ENCODE peak calls at places on chromosome X, in nine cellular contexts. One of them, this sample, is unnamed.

GRCh38 chrX:154064637-154065435 is 32.7 kb downstream of the MECP2 start:
- DNase-seq in mammary epithelial cell: no peak
- DNase-seq in stimulated activated CD8-positive, alpha-beta memory T cell treated with anti-CD3 and anti-CD28 coated beads, Interleukin-4, amount 100 ng/mL, for 1 hour: no peak
- DNase-seq in left kidney: peak
- DNase-seq in NB4: no peak
- DNase-seq in uterus: no peak
- DNase-seq in pancreas: no peak
- DNase-seq in amniotic stem cell: no peak
- DNase-seq in CD8-positive, alpha-beta memory T cell: no peak
- DNase-seq in this sample: no peak

GRCh38 chrX:123943074-123943473 is 18.4 kb upstream of the STAG2 start:
- DNase-seq in uterus: no peak
- DNase-seq in mammary epithelial cell: no peak
- DNase-seq in pancreas: no peak
- DNase-seq in NB4: no peak
- DNase-seq in left kidney: no peak
- DNase-seq in CD8-positive, alpha-beta memory T cell: no peak
- DNase-seq in amniotic stem cell: no peak
- DNase-seq in stimulated activated CD8-positive, alpha-beta memory T cell treated with anti-CD3 and anti-CD28 coated beads, Interleukin-4, amount 100 ng/mL, for 1 hour: no peak
- DNase-seq in this sample: no peak

GRCh38 chrX:153981771-153982533 is 9.4 kb downstream of the TMEM187 start:
- DNase-seq in amniotic stem cell: no peak
- DNase-seq in left kidney: peak
- DNase-seq in mammary epithelial cell: no peak
- DNase-seq in NB4: peak
- DNase-seq in uterus: peak
- DNase-seq in stimulated activated CD8-positive, alpha-beta memory T cell treated with anti-CD3 and anti-CD28 coated beads, Interleukin-4, amount 100 ng/mL, for 1 hour: no peak
- DNase-seq in CD8-positive, alpha-beta memory T cell: peak
- DNase-seq in pancreas: peak
- DNase-seq in this sample: peak

GRCh38 chrX:10071451-10072163 is 85.2 kb upstream of the CLCN4 start:
- DNase-seq in uterus: no peak
- DNase-seq in amniotic stem cell: no peak
- DNase-seq in CD8-positive, alpha-beta memory T cell: no peak
- DNase-seq in mammary epithelial cell: no peak
- DNase-seq in left kidney: no peak
- DNase-seq in stimulated activated CD8-positive, alpha-beta memory T cell treated with anti-CD3 and anti-CD28 coated beads, Interleukin-4, amount 100 ng/mL, for 1 hour: no peak
- DNase-seq in NB4: no peak
- DNase-seq in pancreas: no peak
- DNase-seq in this sample: no peak

GRCh38 chrX:329291-329910 is 10.8 kb upstream of the GTPBP6 start:
- DNase-seq in CD8-positive, alpha-beta memory T cell: no peak
- DNase-seq in stimulated activated CD8-positive, alpha-beta memory T cell treated with anti-CD3 and anti-CD28 coated beads, Interleukin-4, amount 100 ng/mL, for 1 hour: no peak
- DNase-seq in mammary epithelial cell: no peak
- DNase-seq in amniotic stem cell: no peak
- DNase-seq in uterus: no peak
- DNase-seq in pancreas: peak
- DNase-seq in NB4: no peak
- DNase-seq in left kidney: no peak
- DNase-seq in this sample: no peak

GRCh38 chrX:53403535-53403934 is 18.9 kb downstream of the SMC1A start:
- DNase-seq in CD8-positive, alpha-beta memory T cell: no peak
- DNase-seq in uterus: no peak
- DNase-seq in NB4: no peak
- DNase-seq in left kidney: no peak
- DNase-seq in pancreas: no peak
- DNase-seq in stimulated activated CD8-positive, alpha-beta memory T cell treated with anti-CD3 and anti-CD28 coated beads, Interleukin-4, amount 100 ng/mL, for 1 hour: no peak
- DNase-seq in mammary epithelial cell: no peak
- DNase-seq in amniotic stem cell: no peak
- DNase-seq in this sample: no peak

GRCh38 chrX:13464599-13465275 is 104.7 kb upstream of the EGFL6 start:
- DNase-seq in left kidney: no peak
- DNase-seq in mammary epithelial cell: no peak
- DNase-seq in pancreas: no peak
- DNase-seq in CD8-positive, alpha-beta memory T cell: no peak
- DNase-seq in stimulated activated CD8-positive, alpha-beta memory T cell treated with anti-CD3 and anti-CD28 coated beads, Interleukin-4, amount 100 ng/mL, for 1 hour: no peak
- DNase-seq in uterus: no peak
- DNase-seq in NB4: no peak
- DNase-seq in amniotic stem cell: no peak
- DNase-seq in this sample: no peak

GRCh38 chrX:77436271-77436670 is 10.9 kb upstream of the FGF16 start:
- DNase-seq in left kidney: no peak
- DNase-seq in amniotic stem cell: no peak
- DNase-seq in CD8-positive, alpha-beta memory T cell: no peak
- DNase-seq in uterus: no peak
- DNase-seq in mammary epithelial cell: no peak
- DNase-seq in NB4: no peak
- DNase-seq in stimulated activated CD8-positive, alpha-beta memory T cell treated with anti-CD3 and anti-CD28 coated beads, Interleukin-4, amount 100 ng/mL, for 1 hour: no peak
- DNase-seq in pancreas: no peak
- DNase-seq in this sample: no peak

GRCh38 chrX:39725928-39726619 is 371.7 kb downstream of the BCOR start:
- DNase-seq in amniotic stem cell: no peak
- DNase-seq in pancreas: no peak
- DNase-seq in stimulated activated CD8-positive, alpha-beta memory T cell treated with anti-CD3 and anti-CD28 coated beads, Interleukin-4, amount 100 ng/mL, for 1 hour: no peak
- DNase-seq in mammary epithelial cell: peak
- DNase-seq in left kidney: peak
- DNase-seq in uterus: peak
- DNase-seq in CD8-positive, alpha-beta memory T cell: no peak
- DNase-seq in NB4: peak
- DNase-seq in this sample: no peak

GRCh38 chrX:39298821-39299220 is 497.6 kb downstream of the MID1IP1 start:
- DNase-seq in stimulated activated CD8-positive, alpha-beta memory T cell treated with anti-CD3 and anti-CD28 coated beads, Interleukin-4, amount 100 ng/mL, for 1 hour: no peak
- DNase-seq in amniotic stem cell: no peak
- DNase-seq in pancreas: no peak
- DNase-seq in uterus: no peak
- DNase-seq in left kidney: no peak
- DNase-seq in CD8-positive, alpha-beta memory T cell: no peak
- DNase-seq in mammary epithelial cell: no peak
- DNase-seq in NB4: no peak
- DNase-seq in this sample: no peak

GRCh38 chrX:134460005-134460860 is at the start of gene HPRT1:
- DNase-seq in mammary epithelial cell: peak
- DNase-seq in pancreas: peak
- DNase-seq in uterus: peak
- DNase-seq in NB4: peak
- DNase-seq in amniotic stem cell: peak
- DNase-seq in left kidney: peak
- DNase-seq in stimulated activated CD8-positive, alpha-beta memory T cell treated with anti-CD3 and anti-CD28 coated beads, Interleukin-4, amount 100 ng/mL, for 1 hour: peak
- DNase-seq in CD8-positive, alpha-beta memory T cell: peak
- DNase-seq in this sample: peak

GRCh38 chrX:47133493-47133892 is 11.0 kb downstream of the NDUFB11 start:
- DNase-seq in pancreas: no peak
- DNase-seq in stimulated activated CD8-positive, alpha-beta memory T cell treated with anti-CD3 and anti-CD28 coated beads, Interleukin-4, amount 100 ng/mL, for 1 hour: no peak
- DNase-seq in CD8-positive, alpha-beta memory T cell: no peak
- DNase-seq in mammary epithelial cell: no peak
- DNase-seq in uterus: no peak
- DNase-seq in NB4: no peak
- DNase-seq in amniotic stem cell: no peak
- DNase-seq in left kidney: no peak
- DNase-seq in this sample: no peak

GRCh38 chrX:100449696-100450606 is 39.9 kb upstream of the PCDH19 start:
- DNase-seq in amniotic stem cell: no peak
- DNase-seq in left kidney: peak
- DNase-seq in mammary epithelial cell: no peak
- DNase-seq in uterus: no peak
- DNase-seq in NB4: peak
- DNase-seq in pancreas: no peak
- DNase-seq in CD8-positive, alpha-beta memory T cell: no peak
- DNase-seq in stimulated activated CD8-positive, alpha-beta memory T cell treated with anti-CD3 and anti-CD28 coated beads, Interleukin-4, amount 100 ng/mL, for 1 hour: no peak
- DNase-seq in this sample: no peak

GRCh38 chrX:83916525-83916924 is 55.6 kb downstream of the CYLC1 start:
- DNase-seq in CD8-positive, alpha-beta memory T cell: no peak
- DNase-seq in uterus: no peak
- DNase-seq in left kidney: peak
- DNase-seq in NB4: peak
- DNase-seq in stimulated activated CD8-positive, alpha-beta memory T cell treated with anti-CD3 and anti-CD28 coated beads, Interleukin-4, amount 100 ng/mL, for 1 hour: no peak
- DNase-seq in pancreas: no peak
- DNase-seq in mammary epithelial cell: peak
- DNase-seq in amniotic stem cell: no peak
- DNase-seq in this sample: no peak

GRCh38 chrX:134019567-134020206 is 34.3 kb upstream of the GPC3 start:
- DNase-seq in stimulated activated CD8-positive, alpha-beta memory T cell treated with anti-CD3 and anti-CD28 coated beads, Interleukin-4, amount 100 ng/mL, for 1 hour: no peak
- DNase-seq in pancreas: no peak
- DNase-seq in left kidney: peak
- DNase-seq in NB4: no peak
- DNase-seq in uterus: no peak
- DNase-seq in CD8-positive, alpha-beta memory T cell: no peak
- DNase-seq in amniotic stem cell: no peak
- DNase-seq in mammary epithelial cell: no peak
- DNase-seq in this sample: no peak

GRCh38 chrX:7021991-7022390 is 125.5 kb upstream of the STS start:
- DNase-seq in left kidney: no peak
- DNase-seq in mammary epithelial cell: no peak
- DNase-seq in uterus: no peak
- DNase-seq in stimulated activated CD8-positive, alpha-beta memory T cell treated with anti-CD3 and anti-CD28 coated beads, Interleukin-4, amount 100 ng/mL, for 1 hour: no peak
- DNase-seq in NB4: no peak
- DNase-seq in amniotic stem cell: no peak
- DNase-seq in CD8-positive, alpha-beta memory T cell: no peak
- DNase-seq in pancreas: no peak
- DNase-seq in this sample: no peak

GRCh38 chrX:136768469-136769084 is 12.2 kb downstream of the ARHGEF6 start:
- DNase-seq in uterus: peak
- DNase-seq in stimulated activated CD8-positive, alpha-beta memory T cell treated with anti-CD3 and anti-CD28 coated beads, Interleukin-4, amount 100 ng/mL, for 1 hour: no peak
- DNase-seq in pancreas: no peak
- DNase-seq in NB4: peak
- DNase-seq in left kidney: peak
- DNase-seq in amniotic stem cell: peak
- DNase-seq in mammary epithelial cell: peak
- DNase-seq in CD8-positive, alpha-beta memory T cell: no peak
- DNase-seq in this sample: peak

GRCh38 chrX:109783712-109784109 is 50.7 kb upstream of the ACSL4 start:
- DNase-seq in CD8-positive, alpha-beta memory T cell: no peak
- DNase-seq in stimulated activated CD8-positive, alpha-beta memory T cell treated with anti-CD3 and anti-CD28 coated beads, Interleukin-4, amount 100 ng/mL, for 1 hour: no peak
- DNase-seq in mammary epithelial cell: peak
- DNase-seq in left kidney: peak
- DNase-seq in uterus: no peak
- DNase-seq in pancreas: peak
- DNase-seq in amniotic stem cell: no peak
- DNase-seq in NB4: no peak
- DNase-seq in this sample: no peak

GRCh38 chrX:38881727-38882126 is 80.5 kb downstream of the MID1IP1 start:
- DNase-seq in stimulated activated CD8-positive, alpha-beta memory T cell treated with anti-CD3 and anti-CD28 coated beads, Interleukin-4, amount 100 ng/mL, for 1 hour: no peak
- DNase-seq in mammary epithelial cell: no peak
- DNase-seq in CD8-positive, alpha-beta memory T cell: no peak
- DNase-seq in left kidney: no peak
- DNase-seq in amniotic stem cell: no peak
- DNase-seq in uterus: no peak
- DNase-seq in pancreas: no peak
- DNase-seq in NB4: peak
- DNase-seq in this sample: no peak

GRCh38 chrX:135087867-135088266 is 32.5 kb downstream of the ETDB start:
- DNase-seq in uterus: no peak
- DNase-seq in mammary epithelial cell: no peak
- DNase-seq in stimulated activated CD8-positive, alpha-beta memory T cell treated with anti-CD3 and anti-CD28 coated beads, Interleukin-4, amount 100 ng/mL, for 1 hour: no peak
- DNase-seq in amniotic stem cell: no peak
- DNase-seq in NB4: no peak
- DNase-seq in pancreas: no peak
- DNase-seq in left kidney: no peak
- DNase-seq in CD8-positive, alpha-beta memory T cell: no peak
- DNase-seq in this sample: no peak

GRCh38 chrX:131802836-131803626 is 220.1 kb upstream of the STK26 start:
- DNase-seq in CD8-positive, alpha-beta memory T cell: peak
- DNase-seq in pancreas: peak
- DNase-seq in mammary epithelial cell: peak
- DNase-seq in left kidney: no peak
- DNase-seq in stimulated activated CD8-positive, alpha-beta memory T cell treated with anti-CD3 and anti-CD28 coated beads, Interleukin-4, amount 100 ng/mL, for 1 hour: no peak
- DNase-seq in amniotic stem cell: no peak
- DNase-seq in NB4: peak
- DNase-seq in uterus: peak
- DNase-seq in this sample: no peak

GRCh38 chrX:153582896-153583295 is 16.0 kb downstream of the CCNQ start:
- DNase-seq in uterus: no peak
- DNase-seq in left kidney: peak
- DNase-seq in pancreas: no peak
- DNase-seq in CD8-positive, alpha-beta memory T cell: peak
- DNase-seq in amniotic stem cell: no peak
- DNase-seq in NB4: peak
- DNase-seq in stimulated activated CD8-positive, alpha-beta memory T cell treated with anti-CD3 and anti-CD28 coated beads, Interleukin-4, amount 100 ng/mL, for 1 hour: no peak
- DNase-seq in mammary epithelial cell: peak
- DNase-seq in this sample: peak

GRCh38 chrX:16491461-16491860 is 158.5 kb upstream of the S100G start:
- DNase-seq in uterus: no peak
- DNase-seq in amniotic stem cell: no peak
- DNase-seq in stimulated activated CD8-positive, alpha-beta memory T cell treated with anti-CD3 and anti-CD28 coated beads, Interleukin-4, amount 100 ng/mL, for 1 hour: no peak
- DNase-seq in left kidney: peak
- DNase-seq in mammary epithelial cell: no peak
- DNase-seq in CD8-positive, alpha-beta memory T cell: no peak
- DNase-seq in NB4: no peak
- DNase-seq in pancreas: no peak
- DNase-seq in this sample: no peak

GRCh38 chrX:52422884-52423283 is 54.1 kb downstream of the XAGE2 start:
- DNase-seq in CD8-positive, alpha-beta memory T cell: no peak
- DNase-seq in uterus: no peak
- DNase-seq in stimulated activated CD8-positive, alpha-beta memory T cell treated with anti-CD3 and anti-CD28 coated beads, Interleukin-4, amount 100 ng/mL, for 1 hour: no peak
- DNase-seq in mammary epithelial cell: no peak
- DNase-seq in amniotic stem cell: peak
- DNase-seq in left kidney: no peak
- DNase-seq in pancreas: no peak
- DNase-seq in NB4: no peak
- DNase-seq in this sample: no peak

GRCh38 chrX:19127649-19128168 is 5.4 kb upstream of the ADGRG2 start:
- DNase-seq in mammary epithelial cell: peak
- DNase-seq in amniotic stem cell: no peak
- DNase-seq in NB4: peak
- DNase-seq in stimulated activated CD8-positive, alpha-beta memory T cell treated with anti-CD3 and anti-CD28 coated beads, Interleukin-4, amount 100 ng/mL, for 1 hour: no peak
- DNase-seq in pancreas: no peak
- DNase-seq in uterus: no peak
- DNase-seq in left kidney: peak
- DNase-seq in CD8-positive, alpha-beta memory T cell: no peak
- DNase-seq in this sample: no peak

GRCh38 chrX:51804741-51805140 is 61.5 kb downstream of the GSPT2 start:
- DNase-seq in left kidney: no peak
- DNase-seq in NB4: no peak
- DNase-seq in CD8-positive, alpha-beta memory T cell: no peak
- DNase-seq in mammary epithelial cell: no peak
- DNase-seq in pancreas: no peak
- DNase-seq in stimulated activated CD8-positive, alpha-beta memory T cell treated with anti-CD3 and anti-CD28 coated beads, Interleukin-4, amount 100 ng/mL, for 1 hour: no peak
- DNase-seq in uterus: no peak
- DNase-seq in amniotic stem cell: no peak
- DNase-seq in this sample: no peak

GRCh38 chrX:134631404-134632346 is 26.6 kb downstream of the PLAC1 start:
- DNase-seq in stimulated activated CD8-positive, alpha-beta memory T cell treated with anti-CD3 and anti-CD28 coated beads, Interleukin-4, amount 100 ng/mL, for 1 hour: no peak
- DNase-seq in uterus: peak
- DNase-seq in NB4: no peak
- DNase-seq in pancreas: no peak
- DNase-seq in CD8-positive, alpha-beta memory T cell: no peak
- DNase-seq in left kidney: peak
- DNase-seq in mammary epithelial cell: no peak
- DNase-seq in amniotic stem cell: no peak
- DNase-seq in this sample: no peak

GRCh38 chrX:32868524-32868895 is 342.8 kb downstream of the DMD start:
- DNase-seq in amniotic stem cell: no peak
- DNase-seq in NB4: no peak
- DNase-seq in uterus: no peak
- DNase-seq in mammary epithelial cell: no peak
- DNase-seq in pancreas: no peak
- DNase-seq in left kidney: no peak
- DNase-seq in CD8-positive, alpha-beta memory T cell: no peak
- DNase-seq in stimulated activated CD8-positive, alpha-beta memory T cell treated with anti-CD3 and anti-CD28 coated beads, Interleukin-4, amount 100 ng/mL, for 1 hour: no peak
- DNase-seq in this sample: no peak

GRCh38 chrX:10177620-10178019 is 20.8 kb downstream of the CLCN4 start:
- DNase-seq in left kidney: no peak
- DNase-seq in stimulated activated CD8-positive, alpha-beta memory T cell treated with anti-CD3 and anti-CD28 coated beads, Interleukin-4, amount 100 ng/mL, for 1 hour: no peak
- DNase-seq in uterus: no peak
- DNase-seq in amniotic stem cell: no peak
- DNase-seq in mammary epithelial cell: no peak
- DNase-seq in NB4: no peak
- DNase-seq in pancreas: no peak
- DNase-seq in CD8-positive, alpha-beta memory T cell: no peak
- DNase-seq in this sample: no peak

GRCh38 chrX:105837227-105837626 is 14.9 kb downstream of the NRK start:
- DNase-seq in NB4: no peak
- DNase-seq in amniotic stem cell: peak
- DNase-seq in mammary epithelial cell: peak
- DNase-seq in CD8-positive, alpha-beta memory T cell: no peak
- DNase-seq in stimulated activated CD8-positive, alpha-beta memory T cell treated with anti-CD3 and anti-CD28 coated beads, Interleukin-4, amount 100 ng/mL, for 1 hour: no peak
- DNase-seq in pancreas: peak
- DNase-seq in left kidney: peak
- DNase-seq in uterus: peak
- DNase-seq in this sample: no peak

GRCh38 chrX:129359269-129359668 is 164.0 kb downstream of the SMARCA1 start:
- DNase-seq in stimulated activated CD8-positive, alpha-beta memory T cell treated with anti-CD3 and anti-CD28 coated beads, Interleukin-4, amount 100 ng/mL, for 1 hour: no peak
- DNase-seq in pancreas: no peak
- DNase-seq in NB4: peak
- DNase-seq in amniotic stem cell: no peak
- DNase-seq in uterus: no peak
- DNase-seq in left kidney: no peak
- DNase-seq in mammary epithelial cell: peak
- DNase-seq in CD8-positive, alpha-beta memory T cell: no peak
- DNase-seq in this sample: no peak